ENCODE peak calls at places on chromosomes 2 and 18, in eight cellular contexts. O, E, Y, H, I, P, M and C are unnamed samples.

GRCh38 chr2:212842544-212843185 is 304.1 kb upstream of the ERBB4 start:
- DNase-seq in O (no peak), E (no peak), Y (peak), H (no peak), I (no peak), P (no peak), M (no peak), C (peak)

GRCh38 chr2:238821391-238821790 is 26.5 kb upstream of the TWIST2 start:
- DNase-seq in O (no peak), E (no peak), Y (peak), H (peak), I (no peak), P (no peak), M (no peak), C (peak)

GRCh38 chr2:12227941-12228608 is 481.6 kb downstream of the LPIN1 start:
- DNase-seq in O (no peak), E (no peak), Y (no peak), H (no peak), I (no peak), P (no peak), M (no peak), C (peak)

GRCh38 chr18:5058768-5059539 is 138.1 kb downstream of the AKAIN1 start:
- DNase-seq in O (peak), E (no peak), Y (no peak), H (no peak), I (no peak), P (no peak), M (peak), C (no peak)

GRCh38 chr2:157927155-157927554 is 51.0 kb upstream of the ACVR1 start:
- DNase-seq in O (no peak), E (no peak), Y (no peak), H (no peak), I (no peak), P (no peak), M (no peak), C (no peak)

GRCh38 chr2:2645162-2645855 is 314.2 kb upstream of the MYT1L start:
- DNase-seq in O (no peak), E (no peak), Y (no peak), H (no peak), I (no peak), P (peak), M (no peak), C (no peak)

GRCh38 chr2:26274058-26274613 is 29.4 kb downstream of the HADHB start:
- DNase-seq in O (no peak), E (no peak), Y (peak), H (no peak), I (no peak), P (peak), M (peak), C (peak)

GRCh38 chr2:240626531-240627300 is 1.4 kb downstream of the GPR35 start:
- DNase-seq in O (peak), E (no peak), Y (peak), H (no peak), I (no peak), P (no peak), M (peak), C (no peak)

GRCh38 chr2:45330617-45331016 is 280.4 kb downstream of the SRBD1 start:
- DNase-seq in O (no peak), E (no peak), Y (peak), H (no peak), I (no peak), P (no peak), M (no peak), C (no peak)

GRCh38 chr18:70216788-70217187 is 11.3 kb upstream of the RTTN start:
- DNase-seq in O (no peak), E (no peak), Y (no peak), H (no peak), I (no peak), P (no peak), M (no peak), C (no peak)

GRCh38 chr18:73331212-73331772 is 463.5 kb upstream of the NETO1 start:
- DNase-seq in O (no peak), E (no peak), Y (no peak), H (peak), I (no peak), P (no peak), M (no peak), C (no peak)

GRCh38 chr2:214465386-214466146 is 54.7 kb downstream of the VWC2L start:
- DNase-seq in O (no peak), E (no peak), Y (peak), H (no peak), I (no peak), P (no peak), M (peak), C (peak)

GRCh38 chr2:60926751-60927568 is 45.6 kb downstream of the REL start:
- DNase-seq in O (no peak), E (peak), Y (peak), H (no peak), I (no peak), P (no peak), M (no peak), C (peak)

GRCh38 chr2:210323003-210323402 is 8.0 kb upstream of the MYL1 start:
- DNase-seq in O (no peak), E (no peak), Y (no peak), H (no peak), I (no peak), P (no peak), M (no peak), C (no peak)

GRCh38 chr2:233976690-233977294 is 59.6 kb downstream of the TRPM8 start:
- DNase-seq in O (no peak), E (peak), Y (peak), H (peak), I (peak), P (no peak), M (no peak), C (peak)

GRCh38 chr2:115483631-115484030 is 1041.2 kb downstream of the DPP10 start:
- DNase-seq in O (no peak), E (no peak), Y (no peak), H (no peak), I (no peak), P (no peak), M (no peak), C (no peak)

GRCh38 chr2:30233142-30233961 is 2.0 kb downstream of the LBH start:
- DNase-seq in O (no peak), E (no peak), Y (no peak), H (peak), I (peak), P (peak), M (no peak), C (no peak)

GRCh38 chr2:75603477-75603876 is 42.7 kb upstream of the EVA1A start:
- DNase-seq in O (no peak), E (no peak), Y (no peak), H (no peak), I (no peak), P (no peak), M (no peak), C (no peak)

GRCh38 chr2:10079192-10079930 is 850 bp downstream of the CYS1 start:
- DNase-seq in O (no peak), E (no peak), Y (peak), H (peak), I (no peak), P (peak), M (peak), C (no peak)

GRCh38 chr2:20620271-20620681 is 30.6 kb downstream of the HS1BP3 start:
- DNase-seq in O (no peak), E (no peak), Y (no peak), H (no peak), I (no peak), P (peak), M (no peak), C (no peak)

GRCh38 chr18:76493213-76494107 is 1.6 kb downstream of the ZNF516 start:
- DNase-seq in O (no peak), E (no peak), Y (peak), H (peak), I (peak), P (no peak), M (no peak), C (no peak)

GRCh38 chr18:2146092-2146491 is 425.2 kb downstream of the METTL4 start:
- DNase-seq in O (no peak), E (no peak), Y (no peak), H (no peak), I (no peak), P (no peak), M (no peak), C (no peak)

GRCh38 chr2:19900536-19901200 is 1.1 kb downstream of the TTC32 start:
- DNase-seq in O (peak), E (no peak), Y (peak), H (peak), I (peak), P (no peak), M (no peak), C (no peak)

GRCh38 chr2:118250463-118250862 is 162.2 kb downstream of the INSIG2 start:
- DNase-seq in O (no peak), E (no peak), Y (no peak), H (no peak), I (no peak), P (peak), M (no peak), C (no peak)

GRCh38 chr18:12608292-12608691 is 49.6 kb downstream of the SPIRE1 start:
- DNase-seq in O (no peak), E (no peak), Y (peak), H (no peak), I (no peak), P (no peak), M (no peak), C (no peak)

GRCh38 chr18:12599966-12600365 is 57.9 kb downstream of the SPIRE1 start:
- DNase-seq in O (no peak), E (no peak), Y (no peak), H (no peak), I (no peak), P (no peak), M (no peak), C (no peak)

GRCh38 chr18:12606592-12607315 is 51.2 kb downstream of the SPIRE1 start:
- DNase-seq in O (no peak), E (no peak), Y (peak), H (no peak), I (no peak), P (no peak), M (no peak), C (no peak)

GRCh38 chr18:12599543-12599942 is 58.4 kb downstream of the SPIRE1 start:
- DNase-seq in O (no peak), E (no peak), Y (no peak), H (no peak), I (no peak), P (no peak), M (no peak), C (no peak)

GRCh38 chr18:12604445-12605007 is 53.4 kb downstream of the SPIRE1 start:
- DNase-seq in O (no peak), E (no peak), Y (no peak), H (no peak), I (no peak), P (no peak), M (no peak), C (no peak)
- TF ChIP-seq CTCF in O (no peak), E (no peak), Y (peak), H (no peak), I (no peak), P (no peak), M (no peak), C (no peak)

DNA sequence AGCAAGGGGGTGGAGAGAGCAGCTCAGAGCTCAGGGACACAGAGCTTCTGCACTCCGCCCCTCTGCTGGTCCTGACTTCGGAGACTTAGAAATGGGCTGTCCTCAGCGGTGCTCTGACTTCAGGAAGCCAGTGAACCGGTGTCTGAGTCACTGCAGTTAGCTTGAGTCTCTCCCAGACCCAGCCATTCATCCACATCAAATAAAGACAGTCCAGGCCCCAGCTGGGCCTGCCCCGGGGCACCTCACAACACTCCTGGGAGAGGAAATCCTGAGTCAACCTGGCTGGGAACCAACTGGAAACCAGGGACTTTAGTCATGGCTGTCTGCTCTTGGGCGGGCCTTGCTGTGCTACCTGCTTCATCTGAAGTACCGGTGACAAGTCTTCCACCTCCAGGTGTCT is 5.4 kb upstream of the ITGB6 start:
- DNase-seq in O (no peak), E (peak), Y (peak), H (no peak), I (no peak), P (peak), M (no peak), C (no peak)
- H3K4me3 ChIP-seq in O (no peak), E (no peak), Y (no peak), H (no peak), I (no peak), P (no peak), M (no peak), C (no peak)

GRCh38 chr18:56637897-56638231 is 528 bp downstream of the TXNL1 start:
- DNase-seq in O (peak), E (no peak), Y (peak), H (peak), I (peak), P (no peak), M (no peak), C (no peak)

GRCh38 chr18:56639094-56639361 is 636 bp upstream of the TXNL1 start:
- DNase-seq in O (no peak), E (no peak), Y (no peak), H (peak), I (no peak), P (no peak), M (no peak), C (no peak)

GRCh38 chr18:56641714-56642331 is 3.4 kb upstream of the TXNL1 start:
- DNase-seq in O (no peak), E (no peak), Y (peak), H (no peak), I (no peak), P (no peak), M (no peak), C (no peak)

GRCh38 chr18:56635007-56635406 is 3.4 kb downstream of the TXNL1 start:
- DNase-seq in O (no peak), E (no peak), Y (no peak), H (no peak), I (no peak), P (no peak), M (no peak), C (no peak)

DNA sequence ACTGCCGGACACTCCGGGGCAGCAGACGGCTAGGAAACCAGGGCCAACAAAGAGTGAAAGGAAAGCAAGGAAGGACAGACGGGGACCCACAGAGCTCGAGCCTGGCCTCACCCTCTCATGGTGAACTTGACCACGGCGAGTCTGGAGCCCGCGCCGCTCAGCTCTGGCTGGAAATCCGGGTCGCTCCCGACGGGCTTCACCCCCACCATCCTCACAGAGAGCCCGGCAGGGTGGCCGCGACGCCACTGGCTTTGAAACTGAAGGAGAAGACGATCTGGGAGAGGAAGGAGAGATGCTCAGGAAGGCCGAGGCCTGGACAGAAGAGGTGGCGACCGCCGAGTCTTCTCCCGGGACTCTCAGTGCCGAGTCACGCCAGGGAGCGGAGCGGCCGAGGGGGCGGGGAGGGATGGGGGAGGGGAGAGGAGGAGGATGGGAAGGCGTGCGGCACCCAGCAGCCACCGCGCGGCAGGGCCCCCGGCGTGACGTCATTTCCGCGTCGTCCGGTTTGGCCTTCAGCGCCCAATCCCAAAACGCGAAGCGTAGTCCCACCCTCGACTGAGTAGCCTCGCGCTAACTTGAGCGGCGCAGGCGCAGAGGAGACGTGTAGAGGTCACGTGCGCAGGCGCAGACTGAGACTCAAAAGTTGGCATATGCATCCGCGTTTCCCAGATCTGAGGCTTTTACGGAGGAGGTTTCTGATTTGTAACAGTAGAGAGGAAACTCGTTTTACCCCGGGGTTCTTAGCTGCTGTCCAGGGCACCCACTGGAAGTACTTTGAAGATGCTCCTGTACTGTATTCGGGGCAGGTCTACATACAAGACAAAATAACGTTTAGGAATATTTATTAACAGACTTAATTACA is at the start of gene TXNL1:
- DNase-seq in O (peak), E (peak), Y (peak), H (peak), I (peak), P (peak), M (peak), C (peak)
- TF ChIP-seq CTCF in O (no peak), E (no peak), Y (no peak), H (no peak), I (no peak), P (no peak), M (no peak), C (no peak)

GRCh38 chr2:127636248-127637235 is 9.4 kb upstream of the GPR17 start:
- DNase-seq in O (peak), E (no peak), Y (no peak), H (no peak), I (peak), P (no peak), M (peak), C (no peak)

GRCh38 chr2:127638361-127639110 is 7.4 kb upstream of the GPR17 start:
- DNase-seq in O (no peak), E (no peak), Y (peak), H (peak), I (peak), P (no peak), M (peak), C (no peak)

GRCh38 chr2:127639111-127639474 is 6.9 kb upstream of the GPR17 start:
- DNase-seq in O (no peak), E (no peak), Y (no peak), H (no peak), I (no peak), P (no peak), M (no peak), C (no peak)

GRCh38 chr2:127637236-127637630 is 8.7 kb upstream of the GPR17 start:
- DNase-seq in O (no peak), E (no peak), Y (no peak), H (no peak), I (no peak), P (no peak), M (peak), C (no peak)

GRCh38 chr2:127637725-127638252 is 8.2 kb upstream of the GPR17 start:
- DNase-seq in O (no peak), E (peak), Y (peak), H (peak), I (peak), P (no peak), M (peak), C (no peak)
- H3K4me3 ChIP-seq in O (peak), E (no peak), Y (no peak), H (no peak), I (no peak), P (no peak), M (no peak), C (no peak)

GRCh38 chr2:101895039-101895438 is 96.7 kb upstream of the IL1R2 start:
- DNase-seq in O (no peak), E (no peak), Y (no peak), H (no peak), I (no peak), P (no peak), M (no peak), C (no peak)

GRCh38 chr2:101899257-101899656 is 92.5 kb upstream of the IL1R2 start:
- DNase-seq in O (no peak), E (no peak), Y (no peak), H (no peak), I (no peak), P (no peak), M (no peak), C (no peak)

GRCh38 chr2:101899871-101900270 is 91.9 kb upstream of the IL1R2 start:
- DNase-seq in O (no peak), E (no peak), Y (no peak), H (no peak), I (no peak), P (no peak), M (no peak), C (no peak)

GRCh38 chr2:101895819-101896322 is 95.9 kb upstream of the IL1R2 start:
- DNase-seq in O (no peak), E (no peak), Y (no peak), H (no peak), I (no peak), P (no peak), M (no peak), C (no peak)

GRCh38 chr2:101897301-101897700 is 94.5 kb upstream of the IL1R2 start:
- DNase-seq in O (no peak), E (no peak), Y (no peak), H (no peak), I (no peak), P (no peak), M (no peak), C (no peak)
- TF ChIP-seq CTCF in O (no peak), E (no peak), Y (no peak), H (no peak), I (no peak), P (no peak), M (no peak), C (no peak)

DNA sequence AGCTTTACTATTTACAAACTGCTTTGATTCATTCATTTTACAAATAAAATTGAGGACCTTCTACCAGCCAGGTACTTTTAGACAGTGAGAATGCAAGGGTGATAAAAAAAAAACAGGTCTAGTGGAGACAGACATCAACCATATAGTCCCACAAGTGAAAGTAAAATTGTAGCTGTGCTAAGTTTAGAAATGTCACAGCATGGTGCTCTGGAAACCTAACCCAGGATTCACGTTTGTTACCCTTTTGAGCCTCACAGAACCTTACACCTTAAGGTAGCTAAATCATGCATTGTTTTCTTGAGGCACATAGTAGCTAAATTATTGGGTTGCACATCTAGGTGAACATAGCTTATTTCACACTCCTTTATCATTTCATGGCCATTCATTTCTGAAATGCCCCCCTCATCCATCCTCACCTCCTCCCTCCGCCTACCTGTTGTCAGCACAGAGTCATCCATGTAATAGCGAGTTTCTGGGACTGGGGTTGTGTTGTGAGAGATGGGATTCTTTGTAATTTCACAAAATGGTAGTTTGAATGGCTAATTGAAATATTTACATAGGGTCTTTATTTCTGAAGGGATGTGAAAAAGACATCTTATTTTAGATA is 7.1 kb downstream of the MTA3 start:
- DNase-seq in O (no peak), E (no peak), Y (no peak), H (no peak), I (no peak), P (no peak), M (no peak), C (no peak)
- H3K4me3 ChIP-seq in O (no peak), E (no peak), Y (no peak), H (no peak), I (no peak), P (no peak), M (no peak), C (no peak)

DNA sequence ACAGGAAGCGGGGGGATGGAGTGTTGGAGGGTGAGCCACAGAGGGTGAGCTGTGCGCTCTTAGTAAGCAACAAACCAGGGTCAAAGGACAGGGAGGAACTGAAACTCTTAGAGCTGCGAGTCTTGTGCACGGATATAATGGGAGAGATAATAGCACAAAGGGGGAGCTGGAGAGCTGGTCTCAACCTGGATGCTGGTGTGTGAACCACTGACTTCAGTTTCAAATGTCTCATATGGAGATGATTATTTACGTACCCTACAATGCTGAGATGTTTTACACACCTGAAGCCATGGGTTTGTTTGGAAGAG is 35.9 kb downstream of the PTGR3 start:
- DNase-seq in O (no peak), E (no peak), Y (peak), H (peak), I (no peak), P (no peak), M (no peak), C (no peak)
- TF ChIP-seq CTCF in O (no peak), E (no peak), Y (no peak), H (peak), I (peak), P (no peak), M (no peak), C (no peak)

GRCh38 chr2:64311948-64312621 is 141.9 kb upstream of the LGALSL start:
- DNase-seq in O (no peak), E (peak), Y (peak), H (peak), I (no peak), P (peak), M (peak), C (peak)
- H3K4me3 ChIP-seq in O (no peak), E (peak), Y (no peak), H (no peak), I (no peak), P (no peak), M (peak), C (no peak)

GRCh38 chr18:55861266-55861665 is 273.3 kb upstream of the TCF4 start:
- DNase-seq in O (no peak), E (no peak), Y (peak), H (peak), I (no peak), P (no peak), M (no peak), C (no peak)
- TF ChIP-seq CTCF in O (no peak), E (peak), Y (peak), H (peak), I (peak), P (peak), M (peak), C (peak)